ENCODE peak calls at places on chromosomes 3 and 15, in ten cellular contexts. W, J, S, O, G, M, X, N, H and I are unnamed samples.

GRCh38 chr15:87793736-87794135 is 462.8 kb downstream of the NTRK3 start:
- DNase-seq in S (no peak), H (no peak), M (no peak), G (no peak), X (no peak), J (no peak), O (no peak), W (no peak), N (no peak), I (no peak)

GRCh38 chr3:198071602-198072285 is 111.7 kb downstream of the LMLN start:
- DNase-seq in M (peak; percentile 8), O (peak; percentile 100), S (peak; percentile 65), G (peak; percentile 98), N (peak; percentile 10), X (peak; percentile 14), H (peak; percentile 29), J (peak; percentile 90), W (no peak), I (no peak)

GRCh38 chr15:63288342-63288741 is 10.9 kb downstream of the APH1B start:
- DNase-seq in M (no peak), H (no peak), J (no peak), N (no peak), W (no peak), X (no peak), S (no peak), G (no peak), O (no peak), I (no peak)

GRCh38 chr3:187044871-187045552 is 94.3 kb downstream of the RPL39L start:
- DNase-seq in S (no peak), W (no peak), H (no peak), J (no peak), M (no peak), N (no peak), O (no peak), X (no peak), G (no peak), I (no peak)

GRCh38 chr15:38477637-38478036 is 23.7 kb downstream of the FAM98B start:
- DNase-seq in H (no peak), J (no peak), O (no peak), W (no peak), G (no peak), X (no peak), S (no peak), M (no peak), N (no peak), I (no peak)

GRCh38 chr3:190983875-190984274 is 121.4 kb upstream of the GMNC start:
- DNase-seq in O (no peak), J (no peak), H (no peak), N (no peak), M (no peak), G (no peak), X (no peak), W (no peak), S (no peak), I (peak; percentile 15)

GRCh38 chr3:29822051-29822450 is 541.2 kb downstream of the RBMS3 start:
- DNase-seq in X (no peak), O (no peak), S (no peak), H (no peak), M (no peak), N (no peak), W (no peak), J (no peak), G (peak; percentile 3), I (no peak)

GRCh38 chr3:129593230-129593594 is 13.3 kb downstream of the PLXND1 start:
- DNase-seq in S (no peak), N (no peak), X (no peak), O (no peak), W (no peak), G (no peak), H (no peak), M (no peak), J (no peak), I (no peak)

GRCh38 chr3:39260957-39261356 is 18.9 kb downstream of the CX3CR1 start:
- DNase-seq in M (peak; percentile 79), G (peak; percentile 95), S (peak; percentile 42), J (peak; percentile 86), N (peak; percentile 73), X (peak; percentile 10), H (peak; percentile 55), O (peak; percentile 43), W (no peak), I (no peak)

GRCh38 chr15:42082832-42083604 is 11.3 kb downstream of the PLA2G4D start:
- DNase-seq in J (no peak), N (no peak), W (no peak), O (no peak), S (no peak), X (no peak), H (no peak), G (no peak), M (no peak), I (no peak)

GRCh38 chr3:88059380-88060160 is 515 bp downstream of the ZNF654 start:
- DNase-seq in O (no peak), J (no peak), W (no peak), M (no peak), S (no peak), H (no peak), X (no peak), G (peak; percentile 35), N (peak; percentile 20), I (no peak)

GRCh38 chr3:42572278-42572677 is 9.5 kb downstream of the SEC22C start:
- DNase-seq in X (no peak), M (no peak), W (no peak), J (no peak), S (no peak), H (no peak), O (no peak), N (peak; percentile 67), G (peak; percentile 65), I (peak; percentile 32)

GRCh38 chr15:35062164-35063099 is 22.7 kb downstream of the NANOGP8 start:
- DNase-seq in G (peak; percentile 45), X (no peak), M (no peak), W (no peak), H (no peak), O (no peak), S (no peak), J (no peak), N (no peak), I (no peak)

GRCh38 chr3:27311400-27311799 is 57.8 kb downstream of the NEK10 start:
- DNase-seq in X (no peak), S (no peak), O (peak; percentile 36), N (no peak), J (peak; percentile 58), W (no peak), M (peak; percentile 31), H (peak; percentile 41), G (peak; percentile 89), I (no peak)

GRCh38 chr3:64011685-64012084 is 11.6 kb downstream of the PSMD6 start:
- DNase-seq in G (peak; percentile 80), O (no peak), X (no peak), N (no peak), M (peak; percentile 41), W (no peak), S (no peak), J (no peak), H (no peak), I (no peak)